ENCODE peak calls at places on chromosomes 2 and 18, in ten cellular contexts. F, T, R, C, S, X, M, J, P and W are unnamed samples. For H3K4me1, the result is how much of the 10 kb centered on the place peaks cover.

GRCh38 chr2:9264301-9264700 is 57.7 kb downstream of the ASAP2 start:
- DNase-seq in P (no peak), M (no peak), S (peak), T (no peak), C (no peak), X (no peak), J (no peak), R (no peak), F (no peak), W (no peak)

GRCh38 chr18:60019463-60019840 is 119.7 kb downstream of the PMAIP1 start:
- DNase-seq in X (peak), J (no peak), M (peak), C (no peak), P (no peak), R (no peak), S (peak), T (no peak), F (no peak), W (no peak)

GRCh38 chr2:20422679-20423271 is 24.1 kb upstream of the RHOB start:
- DNase-seq in X (no peak), C (no peak), R (no peak), P (no peak), J (no peak), S (no peak), M (peak), T (peak), F (peak), W (peak)

GRCh38 chr2:185738679-185739472 is at the start of gene FSIP2:
- DNase-seq in R (peak), C (peak), F (peak), S (peak), M (peak), X (peak), T (peak), P (no peak), J (peak), W (peak)

GRCh38 chr2:238887616-238888015 is 39.7 kb downstream of the TWIST2 start:
- DNase-seq in S (no peak), C (no peak), R (no peak), M (no peak), F (no peak), J (no peak), P (no peak), T (no peak), X (no peak), W (no peak)

GRCh38 chr2:158178646-158179045 is 77.0 kb downstream of the UPP2 start:
- DNase-seq in P (no peak), F (no peak), J (no peak), T (no peak), C (no peak), R (no peak), M (no peak), X (no peak), S (no peak), W (no peak)

GRCh38 chr2:22455086-22455485 is 929.9 kb upstream of the KLHL29 start:
- DNase-seq in T (no peak), R (no peak), J (no peak), P (no peak), F (no peak), X (no peak), S (no peak), C (no peak), M (no peak), W (no peak)

GRCh38 chr2:69375494-69376353 is 11.3 kb downstream of the GFPT1 start:
- DNase-seq in S (peak), M (peak), J (peak), R (no peak), P (peak), C (no peak), F (no peak), X (peak), T (no peak), W (no peak)

DNA sequence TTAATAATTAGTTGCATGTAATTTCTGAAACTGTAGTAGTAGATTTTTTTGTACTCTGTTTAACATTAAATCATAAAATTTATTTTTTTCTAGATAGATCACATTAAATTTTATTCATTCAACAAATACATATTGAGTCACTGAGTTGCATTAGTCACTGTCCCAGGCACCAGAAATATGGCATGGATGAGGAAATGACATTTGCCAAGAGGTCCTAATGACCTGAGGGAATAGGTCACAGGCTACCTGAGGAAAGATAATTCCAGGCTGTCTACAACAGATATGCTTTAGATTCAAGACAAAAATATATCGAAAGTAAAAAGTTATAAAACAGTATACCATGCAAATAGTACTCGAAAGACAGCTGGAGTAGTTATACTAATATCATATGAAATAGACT is 852.4 kb upstream of the ACVR2A start:
- DNase-seq in P (no peak), R (no peak), F (no peak), X (peak), S (no peak), M (no peak), T (no peak), C (no peak), J (no peak), W (no peak)
- H3K4me1 ChIP-seq in P (under half), R (under half), F (under half), X (under half), S (under half), M (under half), T (under half), C (under half), J (under half), W (under half)

GRCh38 chr2:191638079-191638801 is 39.7 kb upstream of the NABP1 start:
- DNase-seq in C (no peak), R (no peak), M (peak), T (no peak), F (no peak), X (peak), S (peak), J (no peak), P (no peak), W (no peak)
- H3K27ac ChIP-seq in C (peak), R (no peak), M (no peak), T (peak), F (no peak), X (peak), S (peak), J (no peak), P (peak), W (no peak)

DNA sequence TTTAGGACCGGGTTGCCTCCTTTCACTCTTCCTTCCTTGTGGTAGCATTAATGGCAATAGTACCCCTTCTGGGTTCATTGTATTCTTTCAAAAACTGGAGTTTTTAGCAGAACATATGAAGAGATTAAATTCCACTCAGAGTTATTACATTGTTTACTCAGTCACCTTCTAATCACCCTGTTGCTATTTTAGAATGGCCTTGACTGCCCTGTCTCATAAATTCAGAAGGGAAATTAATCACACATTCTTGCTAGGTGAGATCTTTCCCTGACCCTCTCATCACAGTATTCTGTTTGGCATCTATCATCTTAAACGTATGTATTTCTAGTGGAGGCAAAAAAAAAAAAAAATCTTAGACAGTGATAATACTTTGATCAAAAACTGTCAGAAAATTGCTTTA is 760.4 kb downstream of the ADCYAP1 start:
- DNase-seq in J (no peak), R (no peak), F (no peak), X (no peak), S (no peak), C (no peak), T (no peak), M (no peak), P (no peak), W (no peak)
- H3K4me1 ChIP-seq in J (under half), R (under half), F (under half), X (under half), S (under half), C (under half), T (under half), M (under half), P (under half), W (under half)

GRCh38 chr2:241859017-241859435 is 332 bp upstream of the PDCD1 start:
- DNase-seq in M (no peak), X (no peak), S (no peak), P (no peak), J (no peak), T (no peak), C (peak), F (no peak), R (peak), W (no peak)

GRCh38 chr2:241862093-241862492 is 3.4 kb upstream of the PDCD1 start:
- DNase-seq in M (no peak), P (no peak), T (no peak), X (no peak), S (no peak), C (no peak), J (no peak), F (no peak), R (no peak), W (no peak)

GRCh38 chr2:241861264-241861663 is 2.6 kb upstream of the PDCD1 start:
- DNase-seq in X (no peak), C (no peak), M (no peak), T (no peak), J (no peak), P (no peak), S (no peak), R (no peak), F (no peak), W (no peak)

GRCh38 chr2:241859436-241860183 is 916 bp upstream of the PDCD1 start:
- DNase-seq in J (no peak), R (peak), C (peak), X (no peak), M (no peak), P (no peak), S (no peak), F (peak), T (peak), W (peak)

GRCh38 chr2:241860184-241861078 is 1.7 kb upstream of the PDCD1 start:
- DNase-seq in P (no peak), J (no peak), C (no peak), X (no peak), R (peak), T (no peak), S (no peak), M (no peak), F (no peak), W (peak)
- H3K27ac ChIP-seq in P (peak), J (no peak), C (peak), X (no peak), R (no peak), T (peak), S (no peak), M (no peak), F (peak), W (peak)

DNA sequence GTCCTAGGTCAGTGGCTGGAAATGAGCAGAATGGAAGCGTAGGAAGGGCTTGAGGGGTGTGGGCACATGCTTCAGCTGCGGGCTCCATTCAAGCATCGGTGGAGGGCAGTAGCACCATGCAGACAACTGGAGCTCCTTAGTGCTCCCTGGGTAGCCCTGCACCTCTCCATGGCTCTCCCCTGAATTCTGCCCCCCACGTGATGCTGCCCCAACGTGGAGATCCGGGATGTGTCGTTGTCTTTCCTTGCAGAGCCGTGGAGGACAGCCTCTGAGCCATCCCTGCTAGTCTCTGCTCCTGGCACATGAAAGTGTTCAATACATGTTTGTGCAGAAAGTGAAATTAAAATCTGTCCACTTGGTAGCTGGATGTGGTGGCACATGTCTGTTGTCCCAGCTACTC is 94.5 kb downstream of the SH3RF3 start:
- DNase-seq in P (no peak), C (peak), S (no peak), J (no peak), X (no peak), T (no peak), F (no peak), M (no peak), R (no peak), W (no peak)
- H3K4me1 ChIP-seq in P (under half), C (under half), S (under half), J (under half), X (under half), T (under half), F (under half), M (under half), R (under half), W (under half)

GRCh38 chr2:19262150-19262549 is 96.3 kb downstream of the OSR1 start:
- DNase-seq in P (no peak), M (no peak), R (no peak), C (no peak), X (no peak), F (no peak), J (no peak), S (no peak), T (no peak), W (no peak)
- H3K27ac ChIP-seq in P (no peak), M (no peak), R (no peak), C (no peak), X (no peak), F (no peak), J (no peak), S (no peak), T (no peak), W (no peak)

DNA sequence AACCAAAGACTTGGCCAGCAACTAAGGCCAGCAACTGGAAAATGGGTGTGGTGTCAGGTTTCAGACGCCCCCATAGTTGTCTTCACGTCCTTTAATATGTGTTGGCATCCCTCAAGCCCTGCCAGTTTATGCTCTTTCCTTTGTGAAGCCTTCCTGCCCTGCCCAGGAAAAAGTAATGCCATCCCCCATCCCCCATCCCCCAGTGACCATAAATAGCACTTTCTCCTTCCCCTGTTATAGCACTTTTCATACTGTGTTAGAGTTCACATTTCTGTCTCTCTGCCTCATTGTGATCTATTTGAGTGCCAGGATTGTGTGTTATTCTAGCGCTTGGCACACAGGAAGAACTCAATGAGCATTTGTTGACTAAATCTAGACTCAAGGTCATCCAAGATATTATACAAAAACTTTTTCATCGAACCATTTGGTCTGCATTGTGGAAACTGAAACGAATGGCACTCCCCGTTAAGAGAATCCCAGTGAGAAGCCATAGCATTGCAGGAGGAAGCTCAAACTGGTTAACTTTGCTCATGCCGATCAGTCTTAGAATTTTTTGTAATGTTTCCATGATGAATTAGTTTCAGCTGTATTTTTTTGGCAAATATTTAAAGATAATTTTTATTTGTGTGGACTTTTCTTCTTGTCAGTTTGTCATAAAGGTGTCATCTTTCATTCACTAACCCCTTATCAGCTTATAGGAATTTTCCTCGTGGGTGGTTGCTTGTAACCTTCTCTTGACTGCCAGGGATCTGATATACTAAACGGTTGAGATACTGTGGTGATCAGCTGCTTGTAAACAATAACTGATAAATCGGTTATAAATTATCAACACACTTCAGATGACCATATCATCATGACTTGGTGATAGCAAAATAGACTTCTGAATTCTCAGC is 15.7 kb downstream of the CRIM1 start:
- DNase-seq in S (peak), C (no peak), F (no peak), X (peak), R (no peak), M (no peak), T (no peak), J (no peak), P (no peak), W (no peak)
- H3K4me1 ChIP-seq in S (half or more), C (half or more), F (under half), X (half or more), R (half or more), M (half or more), T (under half), J (under half), P (under half), W (under half)